ENCODE peak calls at places on chromosomes 4 and X, in six cellular contexts. A is HepG2; G is CD8-positive, alpha-beta T cell; V is thoracic aorta; J is upper lobe of left lung; Y is brain microvascular endothelial cell. B is an unnamed sample.

GRCh38 chr4:136763844-136764446 is 768.3 kb downstream of the PCDH18 start:
- DNase-seq in A (no peak), G (no peak), V (no peak), J (no peak), Y (no peak), B (no peak)

GRCh38 chr4:73376962-73377361 is 27.1 kb upstream of the ALB start:
- DNase-seq in A (no peak), G (no peak), V (no peak), J (no peak), Y (no peak), B (no peak)

GRCh38 chrX:63993936-63994335 is 208.9 kb upstream of the ARHGEF9 start:
- DNase-seq in A (no peak), G (no peak), V (no peak), J (no peak), Y (no peak), B (no peak)

GRCh38 chrX:119686087-119686639 is 6.8 kb downstream of the SEPTIN6 start:
- DNase-seq in A (no peak), G (peak; percentile 30), V (no peak), J (no peak), Y (no peak), B (no peak)

GRCh38 chr4:15848191-15848842 is 70.2 kb downstream of the CD38 start:
- DNase-seq in A (no peak), G (no peak), V (no peak), J (no peak), Y (no peak), B (peak; percentile 9)

GRCh38 chr4:187179086-187180070 is 455.7 kb upstream of the FAT1 start:
- DNase-seq in A (no peak), G (no peak), V (no peak), J (no peak), Y (no peak), B (peak; percentile 2)

GRCh38 chr4:5267418-5267817 is 216.1 kb downstream of the STK32B start:
- DNase-seq in A (no peak), G (no peak), V (no peak), J (no peak), Y (peak; percentile 45), B (no peak)

GRCh38 chr4:40916218-40916555 is 166.4 kb downstream of the NSUN7 start:
- DNase-seq in A (no peak), G (no peak), V (no peak), J (no peak), Y (peak; percentile 77), B (peak; percentile 73)

GRCh38 chr4:47031713-47032404 is 492 bp downstream of the GABRB1 start:
- DNase-seq in A (no peak), G (no peak), V (no peak), J (no peak), Y (no peak), B (no peak)

GRCh38 chr4:184392748-184393334 is 81.5 kb downstream of the IRF2 start:
- DNase-seq in A (no peak), G (no peak), V (no peak), J (no peak), Y (no peak), B (no peak)

GRCh38 chr4:181647396-181648107 is 595.6 kb upstream of the TENM3 start:
- DNase-seq in A (no peak), G (no peak), V (no peak), J (no peak), Y (peak; percentile 70), B (peak; percentile 44)

GRCh38 chrX:97876697-97877407 is 993.1 kb downstream of the RPA4 start:
- DNase-seq in A (no peak), G (no peak), V (no peak), J (no peak), Y (no peak), B (no peak)

GRCh38 chr4:105715692-105716278 is 7.2 kb downstream of the GSTCD start:
- DNase-seq in A (peak; percentile 28), G (no peak), V (no peak), J (no peak), Y (no peak), B (peak; percentile 56)

GRCh38 chr4:32025840-32026459 is 1305.8 kb downstream of the PCDH7 start:
- DNase-seq in A (no peak), G (no peak), V (no peak), J (no peak), Y (peak; percentile 3), B (peak; percentile 55)

GRCh38 chr4:8555716-8556115 is 24.5 kb upstream of the GPR78 start:
- DNase-seq in A (no peak), G (no peak), V (no peak), J (no peak), Y (no peak), B (no peak)

GRCh38 chrX:136762820-136763452 is 17.8 kb downstream of the ARHGEF6 start:
- DNase-seq in A (no peak), G (no peak), V (no peak), J (no peak), Y (no peak), B (no peak)

GRCh38 chr4:184472540-184473264 is 1.6 kb downstream of the IRF2 start:
- DNase-seq in A (peak; percentile 71), G (peak; percentile 51), V (peak; percentile 33), J (peak; percentile 88), Y (peak; percentile 30), B (peak; percentile 62)

GRCh38 chrX:134990475-134991473 is at the start of gene SMIM10:
- DNase-seq in A (no peak), G (peak; percentile 10), V (peak; percentile 9), J (peak; percentile 57), Y (peak; percentile 66), B (peak; percentile 80)

GRCh38 chr4:184216436-184217004 is 1.2 kb downstream of the ENPP6 start:
- DNase-seq in A (no peak), G (no peak), V (no peak), J (no peak), Y (no peak), B (no peak)

GRCh38 chrX:11787564-11787963 is 29.5 kb downstream of the MSL3 start:
- DNase-seq in A (peak; percentile 43), G (peak; percentile 66), V (no peak), J (peak; percentile 37), Y (peak; percentile 51), B (peak; percentile 52)

GRCh38 chr4:110172972-110173371 is 25.4 kb downstream of the ELOVL6 start:
- DNase-seq in A (no peak), G (no peak), V (no peak), J (peak; percentile 33), Y (no peak), B (no peak)

GRCh38 chr4:170025523-170026252 is 507 bp downstream of the MFAP3L start:
- DNase-seq in A (no peak), G (peak; percentile 14), V (no peak), J (peak; percentile 25), Y (no peak), B (peak; percentile 23)

GRCh38 chr4:82528868-82529267 is 32.9 kb downstream of the TMEM150C start:
- DNase-seq in A (peak; percentile 23), G (no peak), V (no peak), J (no peak), Y (no peak), B (no peak)

GRCh38 chrX:136106920-136107534 is 40.3 kb upstream of the FHL1 start:
- DNase-seq in A (no peak), G (no peak), V (no peak), J (no peak), Y (no peak), B (no peak)

GRCh38 chr4:5843573-5844239 is 49.2 kb downstream of the CRMP1 start:
- DNase-seq in A (no peak), G (no peak), V (no peak), J (no peak), Y (no peak), B (no peak)

GRCh38 chr4:70670332-70671014 is 4.2 kb upstream of the JCHAIN start:
- DNase-seq in A (no peak), G (no peak), V (no peak), J (no peak), Y (no peak), B (peak; percentile 35)

GRCh38 chr4:85787133-85787532 is 312.2 kb downstream of the ARHGAP24 start:
- DNase-seq in A (no peak), G (no peak), V (no peak), J (no peak), Y (peak; percentile 60), B (peak; percentile 81)

GRCh38 chr4:156547439-156547838 is 424.2 kb downstream of the PDGFC start:
- DNase-seq in A (no peak), G (no peak), V (no peak), J (no peak), Y (peak; percentile 86), B (peak; percentile 96)

GRCh38 chr4:89134775-89135319 is 23.5 kb downstream of the TIGD2 start:
- DNase-seq in A (no peak), G (no peak), V (no peak), J (no peak), Y (peak; percentile 83), B (peak; percentile 72)

GRCh38 chr4:89254847-89255246 is 52.8 kb downstream of the GPRIN3 start:
- DNase-seq in A (peak; percentile 12), G (peak; percentile 40), V (no peak), J (peak; percentile 49), Y (no peak), B (no peak)

GRCh38 chr4:74173321-74173720 is 15.4 kb downstream of the MTHFD2L start:
- DNase-seq in A (no peak), G (no peak), V (no peak), J (no peak), Y (no peak), B (no peak)

GRCh38 chrX:147875866-147876596 is 35.7 kb upstream of the FMR1 start:
- DNase-seq in A (peak; percentile 85), G (no peak), V (no peak), J (no peak), Y (no peak), B (peak; percentile 4)

GRCh38 chr4:30756553-30756952 is 36.4 kb downstream of the PCDH7 start:
- DNase-seq in A (no peak), G (no peak), V (no peak), J (no peak), Y (no peak), B (no peak)

GRCh38 chr4:48546336-48546735 is 56.3 kb downstream of the ZAR1 start:
- DNase-seq in A (peak; percentile 34), G (peak; percentile 15), V (no peak), J (no peak), Y (peak; percentile 9), B (peak; percentile 53)

GRCh38 chrX:20547649-20548051 is 280.9 kb upstream of the RPS6KA3 start:
- DNase-seq in A (peak; percentile 48), G (no peak), V (peak; percentile 9), J (no peak), Y (peak; percentile 38), B (peak; percentile 66)

GRCh38 chr4:114600066-114600552 is 1.5 kb downstream of the UGT8 start:
- DNase-seq in A (no peak), G (no peak), V (no peak), J (no peak), Y (no peak), B (no peak)
- H3K4me3 ChIP-seq in A (no peak overlapping the region), G (no peak overlapping the region), V (peak overlapping the region; percentile 73), J (peak overlapping the region; percentile 55), Y (peak overlapping the region; percentile 64), B (no peak overlapping the region)

GRCh38 chr4:60443796-60444195 is 756.3 kb upstream of the ADGRL3 start:
- DNase-seq in A (no peak), G (no peak), V (no peak), J (no peak), Y (no peak), B (no peak)
- TF ChIP-seq CTCF in A (no peak), G (no peak), V (no peak), J (no peak), Y (no peak), B (no peak)

GRCh38 chr4:126306152-126306869 is 991.6 kb downstream of the FAT4 start:
- DNase-seq in A (no peak), G (no peak), V (no peak), J (no peak), Y (no peak), B (no peak)
- H3K4me3 ChIP-seq in A (no peak overlapping the region), G (no peak overlapping the region), V (peak overlapping the region; percentile 31), J (no peak overlapping the region), Y (no peak overlapping the region), B (no peak overlapping the region)

GRCh38 chr4:108168213-108168671 is 490 bp downstream of the LEF1 start:
- DNase-seq in A (no peak), G (no peak), V (no peak), J (no peak), Y (no peak), B (peak; percentile 60)
- TF ChIP-seq CTCF in A (no peak), G (no peak), V (no peak), J (no peak), Y (no peak), B (no peak)

B was measured in astrocyte of the spinal cord.